ENCODE peak calls at places on chromosomes 12 and 14, in seven cellular contexts. W is GM12865, L is AG20443, X is ACHN, Q is anterior cingulate cortex, A is NCI-H2029, Z is nucleus accumbens. G is an unnamed sample.
A peak's percentile ranks its signal among the peaks of the same experiment; 100 is the strongest.

GRCh38 chr14:79369359-79370332 is 841.7 kb downstream of the DIO2 start:
- DNase-seq in W (no peak), L (peak; percentile 34), X (peak; percentile 65), Q (no peak), A (no peak), Z (no peak), G (no peak)

GRCh38 chr12:111298583-111299436 is 70.1 kb downstream of the PHETA1 start:
- DNase-seq in W (peak; percentile 59), L (peak; percentile 84), X (peak; percentile 72), Q (peak; percentile 13), A (peak; percentile 2), Z (peak; percentile 7), G (peak; percentile 37)

GRCh38 chr14:94601961-94602391 is 10.2 kb upstream of the SERPINA3 start:
- DNase-seq in W (no peak), L (peak; percentile 90), X (peak; percentile 54), Q (peak; percentile 29), A (no peak), Z (peak; percentile 15), G (peak; percentile 79)

GRCh38 chr12:57735198-57735855 is 3.2 kb downstream of the AGAP2 start:
- DNase-seq in W (no peak), L (no peak), X (no peak), Q (no peak), A (no peak), Z (no peak), G (no peak)

GRCh38 chr12:40971911-40972310 is 216.2 kb upstream of the PDZRN4 start:
- DNase-seq in W (no peak), L (no peak), X (no peak), Q (no peak), A (no peak), Z (no peak), G (no peak)

GRCh38 chr12:121135320-121135719 is 2.6 kb downstream of the P2RX7 start:
- DNase-seq in W (no peak), L (no peak), X (no peak), Q (no peak), A (no peak), Z (no peak), G (no peak)

GRCh38 chr14:96105921-96106441 is 66.8 kb downstream of the C14orf132 start:
- DNase-seq in W (no peak), L (no peak), X (no peak), Q (no peak), A (peak; percentile 41), Z (no peak), G (no peak)

GRCh38 chr14:102196008-102196407 is 56.3 kb downstream of the WDR20 start:
- DNase-seq in W (no peak), L (no peak), X (no peak), Q (no peak), A (no peak), Z (no peak), G (no peak)

GRCh38 chr12:110903511-110903910 is 16.9 kb downstream of the MYL2 start:
- DNase-seq in W (no peak), L (no peak), X (no peak), Q (no peak), A (no peak), Z (no peak), G (no peak)